ENCODE peak calls at places on chromosomes 13 and 19, in nine cellular contexts. One of them, this sample, is unnamed.

GRCh38 chr19:28292822-28293500 is 920.0 kb downstream of the UQCRFS1 start:
- DNase-seq in body of pancreas: no peak
- DNase-seq in astrocyte of the cerebellum: no peak
- DNase-seq in IMR-90: no peak
- DNase-seq in HFF-Myc: no peak
- DNase-seq in left ventricle myocardium inferior: no peak
- DNase-seq in choroid plexus epithelial cell: no peak
- DNase-seq in WERI-Rb-1: no peak
- DNase-seq in AG04450: no peak
- DNase-seq in this sample: no peak

GRCh38 chr13:106276876-106277275 is 258.6 kb downstream of the EFNB2 start:
- DNase-seq in choroid plexus epithelial cell: no peak
- DNase-seq in AG04450: no peak
- DNase-seq in left ventricle myocardium inferior: no peak
- DNase-seq in body of pancreas: no peak
- DNase-seq in astrocyte of the cerebellum: peak
- DNase-seq in HFF-Myc: no peak
- DNase-seq in IMR-90: peak
- DNase-seq in WERI-Rb-1: no peak
- DNase-seq in this sample: peak

GRCh38 chr13:27076411-27076810 is 95.2 kb downstream of the USP12 start:
- DNase-seq in HFF-Myc: no peak
- DNase-seq in left ventricle myocardium inferior: no peak
- DNase-seq in body of pancreas: no peak
- DNase-seq in WERI-Rb-1: no peak
- DNase-seq in IMR-90: peak
- DNase-seq in astrocyte of the cerebellum: no peak
- DNase-seq in AG04450: no peak
- DNase-seq in choroid plexus epithelial cell: peak
- DNase-seq in this sample: no peak

GRCh38 chr19:18712981-18713380 is 29.5 kb downstream of the CRTC1 start:
- DNase-seq in astrocyte of the cerebellum: no peak
- DNase-seq in WERI-Rb-1: no peak
- DNase-seq in left ventricle myocardium inferior: no peak
- DNase-seq in body of pancreas: no peak
- DNase-seq in AG04450: no peak
- DNase-seq in IMR-90: peak
- DNase-seq in choroid plexus epithelial cell: peak
- DNase-seq in HFF-Myc: no peak
- DNase-seq in this sample: peak

GRCh38 chr19:45952691-45953505 is 20.8 kb downstream of the NOVA2 start:
- DNase-seq in left ventricle myocardium inferior: peak
- DNase-seq in IMR-90: peak
- DNase-seq in HFF-Myc: peak
- DNase-seq in astrocyte of the cerebellum: peak
- DNase-seq in body of pancreas: peak
- DNase-seq in AG04450: peak
- DNase-seq in choroid plexus epithelial cell: peak
- DNase-seq in WERI-Rb-1: peak
- DNase-seq in this sample: peak

GRCh38 chr19:39831679-39832078 is 2.3 kb downstream of the DYRK1B start:
- DNase-seq in WERI-Rb-1: no peak
- DNase-seq in IMR-90: no peak
- DNase-seq in AG04450: no peak
- DNase-seq in left ventricle myocardium inferior: no peak
- DNase-seq in choroid plexus epithelial cell: no peak
- DNase-seq in body of pancreas: no peak
- DNase-seq in astrocyte of the cerebellum: no peak
- DNase-seq in HFF-Myc: no peak
- DNase-seq in this sample: no peak

GRCh38 chr19:35030257-35031071 is at the start of gene SCN1B:
- DNase-seq in choroid plexus epithelial cell: peak
- DNase-seq in body of pancreas: peak
- DNase-seq in HFF-Myc: no peak
- DNase-seq in left ventricle myocardium inferior: peak
- DNase-seq in astrocyte of the cerebellum: no peak
- DNase-seq in WERI-Rb-1: peak
- DNase-seq in IMR-90: peak
- DNase-seq in AG04450: no peak
- DNase-seq in this sample: peak

GRCh38 chr19:4723465-4724251 is at the start of gene DPP9:
- DNase-seq in astrocyte of the cerebellum: peak
- DNase-seq in left ventricle myocardium inferior: peak
- DNase-seq in HFF-Myc: peak
- DNase-seq in body of pancreas: peak
- DNase-seq in choroid plexus epithelial cell: peak
- DNase-seq in WERI-Rb-1: peak
- DNase-seq in AG04450: peak
- DNase-seq in IMR-90: peak
- DNase-seq in this sample: peak

GRCh38 chr13:101811881-101812280 is 359.4 kb downstream of the ITGBL1 start:
- DNase-seq in WERI-Rb-1: no peak
- DNase-seq in left ventricle myocardium inferior: no peak
- DNase-seq in HFF-Myc: no peak
- DNase-seq in body of pancreas: no peak
- DNase-seq in choroid plexus epithelial cell: no peak
- DNase-seq in AG04450: no peak
- DNase-seq in IMR-90: no peak
- DNase-seq in astrocyte of the cerebellum: no peak
- DNase-seq in this sample: no peak

GRCh38 chr13:38264363-38265134 is 85.1 kb upstream of the UFM1 start:
- DNase-seq in IMR-90: no peak
- DNase-seq in body of pancreas: no peak
- DNase-seq in left ventricle myocardium inferior: no peak
- DNase-seq in HFF-Myc: no peak
- DNase-seq in WERI-Rb-1: no peak
- DNase-seq in AG04450: no peak
- DNase-seq in astrocyte of the cerebellum: no peak
- DNase-seq in choroid plexus epithelial cell: no peak
- DNase-seq in this sample: no peak

GRCh38 chr13:30366083-30366482 is 56.2 kb upstream of the UBE2L5 start:
- DNase-seq in HFF-Myc: no peak
- DNase-seq in WERI-Rb-1: no peak
- DNase-seq in body of pancreas: no peak
- DNase-seq in AG04450: no peak
- DNase-seq in astrocyte of the cerebellum: no peak
- DNase-seq in IMR-90: no peak
- DNase-seq in choroid plexus epithelial cell: no peak
- DNase-seq in left ventricle myocardium inferior: no peak
- DNase-seq in this sample: no peak

GRCh38 chr19:17902701-17903100 is 30.1 kb upstream of the CCDC124 start:
- DNase-seq in AG04450: peak
- DNase-seq in body of pancreas: no peak
- DNase-seq in HFF-Myc: peak
- DNase-seq in left ventricle myocardium inferior: no peak
- DNase-seq in IMR-90: peak
- DNase-seq in WERI-Rb-1: peak
- DNase-seq in astrocyte of the cerebellum: peak
- DNase-seq in choroid plexus epithelial cell: peak
- DNase-seq in this sample: peak

GRCh38 chr13:86765462-86765861 is 905.7 kb upstream of the SLITRK5 start:
- DNase-seq in WERI-Rb-1: no peak
- DNase-seq in HFF-Myc: no peak
- DNase-seq in body of pancreas: no peak
- DNase-seq in choroid plexus epithelial cell: no peak
- DNase-seq in AG04450: no peak
- DNase-seq in left ventricle myocardium inferior: no peak
- DNase-seq in IMR-90: no peak
- DNase-seq in astrocyte of the cerebellum: no peak
- DNase-seq in this sample: no peak

GRCh38 chr13:86193281-86193680 is 394.1 kb upstream of the SLITRK6 start:
- DNase-seq in astrocyte of the cerebellum: no peak
- DNase-seq in HFF-Myc: no peak
- DNase-seq in AG04450: no peak
- DNase-seq in choroid plexus epithelial cell: peak
- DNase-seq in body of pancreas: no peak
- DNase-seq in left ventricle myocardium inferior: no peak
- DNase-seq in IMR-90: no peak
- DNase-seq in WERI-Rb-1: no peak
- DNase-seq in this sample: no peak

GRCh38 chr13:45879666-45880065 is 28.1 kb upstream of the SIAH3 start:
- DNase-seq in IMR-90: no peak
- DNase-seq in astrocyte of the cerebellum: no peak
- DNase-seq in body of pancreas: no peak
- DNase-seq in choroid plexus epithelial cell: peak
- DNase-seq in left ventricle myocardium inferior: peak
- DNase-seq in WERI-Rb-1: peak
- DNase-seq in HFF-Myc: no peak
- DNase-seq in AG04450: no peak
- DNase-seq in this sample: peak

GRCh38 chr13:110416131-110416584 is 109.1 kb downstream of the COL4A2 start:
- DNase-seq in left ventricle myocardium inferior: no peak
- DNase-seq in IMR-90: peak
- DNase-seq in choroid plexus epithelial cell: peak
- DNase-seq in AG04450: no peak
- DNase-seq in HFF-Myc: no peak
- DNase-seq in body of pancreas: no peak
- DNase-seq in WERI-Rb-1: no peak
- DNase-seq in astrocyte of the cerebellum: no peak
- DNase-seq in this sample: peak

GRCh38 chr13:73193541-73193940 is 134.7 kb downstream of the KLF5 start:
- DNase-seq in WERI-Rb-1: no peak
- DNase-seq in AG04450: no peak
- DNase-seq in left ventricle myocardium inferior: no peak
- DNase-seq in body of pancreas: no peak
- DNase-seq in choroid plexus epithelial cell: peak
- DNase-seq in astrocyte of the cerebellum: no peak
- DNase-seq in IMR-90: no peak
- DNase-seq in HFF-Myc: no peak
- DNase-seq in this sample: no peak

GRCh38 chr13:73194310-73194709 is 135.5 kb downstream of the KLF5 start:
- DNase-seq in left ventricle myocardium inferior: no peak
- DNase-seq in astrocyte of the cerebellum: no peak
- DNase-seq in body of pancreas: no peak
- DNase-seq in IMR-90: no peak
- DNase-seq in WERI-Rb-1: no peak
- DNase-seq in HFF-Myc: no peak
- DNase-seq in AG04450: no peak
- DNase-seq in choroid plexus epithelial cell: no peak
- DNase-seq in this sample: no peak

GRCh38 chr13:73198888-73199497 is 140.2 kb downstream of the KLF5 start:
- DNase-seq in HFF-Myc: no peak
- DNase-seq in AG04450: no peak
- DNase-seq in IMR-90: no peak
- DNase-seq in choroid plexus epithelial cell: no peak
- DNase-seq in astrocyte of the cerebellum: no peak
- DNase-seq in left ventricle myocardium inferior: no peak
- DNase-seq in body of pancreas: no peak
- DNase-seq in WERI-Rb-1: no peak
- DNase-seq in this sample: no peak

GRCh38 chr13:73190477-73190876 is 131.7 kb downstream of the KLF5 start:
- DNase-seq in choroid plexus epithelial cell: no peak
- DNase-seq in body of pancreas: no peak
- DNase-seq in left ventricle myocardium inferior: no peak
- DNase-seq in IMR-90: no peak
- DNase-seq in AG04450: no peak
- DNase-seq in WERI-Rb-1: no peak
- DNase-seq in HFF-Myc: no peak
- DNase-seq in astrocyte of the cerebellum: no peak
- DNase-seq in this sample: no peak

GRCh38 chr13:73195091-73195490 is 136.3 kb downstream of the KLF5 start:
- DNase-seq in AG04450: no peak
- DNase-seq in WERI-Rb-1: no peak
- DNase-seq in body of pancreas: no peak
- DNase-seq in IMR-90: no peak
- DNase-seq in choroid plexus epithelial cell: no peak
- DNase-seq in astrocyte of the cerebellum: no peak
- DNase-seq in left ventricle myocardium inferior: no peak
- DNase-seq in HFF-Myc: no peak
- DNase-seq in this sample: no peak
- TF ChIP-seq CTCF in AG04450: no peak
- TF ChIP-seq CTCF in WERI-Rb-1: no peak
- TF ChIP-seq CTCF in body of pancreas: no peak
- TF ChIP-seq CTCF in IMR-90: no peak
- TF ChIP-seq CTCF in choroid plexus epithelial cell: no peak
- TF ChIP-seq CTCF in astrocyte of the cerebellum: no peak
- TF ChIP-seq CTCF in left ventricle myocardium inferior: no peak
- TF ChIP-seq CTCF in HFF-Myc: no peak
- TF ChIP-seq CTCF in this sample: no peak

DNA sequence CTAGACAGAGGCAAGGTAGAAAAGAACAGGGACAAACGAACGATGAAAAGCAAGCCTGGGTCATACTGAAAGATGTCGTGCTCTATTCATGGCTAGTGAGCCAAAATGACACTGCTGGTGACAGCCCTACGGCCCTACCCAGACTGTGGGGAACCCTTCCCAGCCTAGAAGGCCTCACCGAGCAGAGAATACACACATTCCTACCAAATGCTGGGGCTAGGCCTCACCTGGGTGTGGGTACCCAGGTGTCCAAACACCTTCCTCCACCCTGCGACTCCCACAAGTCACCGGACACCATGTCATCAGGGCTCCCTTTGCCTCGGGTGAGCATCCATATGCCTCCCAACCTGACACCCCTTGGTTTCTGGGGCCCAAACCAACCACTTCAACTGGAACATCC is 85.3 kb upstream of the DOCK9 start:
- DNase-seq in IMR-90: no peak
- DNase-seq in AG04450: no peak
- DNase-seq in body of pancreas: no peak
- DNase-seq in WERI-Rb-1: no peak
- DNase-seq in astrocyte of the cerebellum: no peak
- DNase-seq in left ventricle myocardium inferior: no peak
- DNase-seq in choroid plexus epithelial cell: no peak
- DNase-seq in HFF-Myc: no peak
- DNase-seq in this sample: no peak
- H3K4me3 ChIP-seq in IMR-90: no peak
- H3K4me3 ChIP-seq in AG04450: no peak
- H3K4me3 ChIP-seq in body of pancreas: no peak
- H3K4me3 ChIP-seq in WERI-Rb-1: no peak
- H3K4me3 ChIP-seq in astrocyte of the cerebellum: no peak
- H3K4me3 ChIP-seq in left ventricle myocardium inferior: no peak
- H3K4me3 ChIP-seq in choroid plexus epithelial cell: no peak
- H3K4me3 ChIP-seq in HFF-Myc: no peak
- H3K4me3 ChIP-seq in this sample: no peak

DNA sequence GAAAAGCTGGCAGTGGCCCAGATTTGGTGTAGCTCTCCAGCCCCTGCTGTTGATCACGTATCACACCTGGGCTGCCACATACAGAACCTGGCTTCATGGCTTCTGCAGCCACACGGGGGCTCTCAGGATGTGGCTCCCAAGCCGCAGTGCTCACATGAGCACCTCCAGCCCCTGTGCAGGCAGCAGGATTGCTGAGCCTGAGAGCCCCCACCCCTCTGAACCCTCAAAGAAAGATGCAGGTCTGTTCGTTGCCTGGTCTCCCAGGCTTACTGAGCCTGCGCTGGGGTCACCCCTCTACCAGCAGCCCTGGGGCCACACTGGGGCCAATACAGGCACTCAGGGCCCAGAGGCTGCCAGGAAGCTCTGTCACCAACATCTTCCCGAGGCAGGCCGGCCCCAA is 2.7 kb downstream of the PLEKHF1 start:
- DNase-seq in WERI-Rb-1: no peak
- DNase-seq in choroid plexus epithelial cell: no peak
- DNase-seq in left ventricle myocardium inferior: no peak
- DNase-seq in IMR-90: no peak
- DNase-seq in AG04450: no peak
- DNase-seq in HFF-Myc: no peak
- DNase-seq in astrocyte of the cerebellum: no peak
- DNase-seq in body of pancreas: no peak
- DNase-seq in this sample: no peak
- TF ChIP-seq CTCF in WERI-Rb-1: peak
- TF ChIP-seq CTCF in choroid plexus epithelial cell: no peak
- TF ChIP-seq CTCF in left ventricle myocardium inferior: peak
- TF ChIP-seq CTCF in IMR-90: no peak
- TF ChIP-seq CTCF in AG04450: no peak
- TF ChIP-seq CTCF in HFF-Myc: no peak
- TF ChIP-seq CTCF in astrocyte of the cerebellum: no peak
- TF ChIP-seq CTCF in body of pancreas: no peak
- TF ChIP-seq CTCF in this sample: no peak

GRCh38 chr13:112712451-112712881 is 22.6 kb downstream of the ATP11A start:
- DNase-seq in WERI-Rb-1: peak
- DNase-seq in AG04450: no peak
- DNase-seq in IMR-90: no peak
- DNase-seq in left ventricle myocardium inferior: no peak
- DNase-seq in HFF-Myc: no peak
- DNase-seq in astrocyte of the cerebellum: no peak
- DNase-seq in choroid plexus epithelial cell: no peak
- DNase-seq in body of pancreas: no peak
- DNase-seq in this sample: no peak
- H3K4me3 ChIP-seq in WERI-Rb-1: no peak
- H3K4me3 ChIP-seq in AG04450: no peak
- H3K4me3 ChIP-seq in IMR-90: no peak
- H3K4me3 ChIP-seq in left ventricle myocardium inferior: peak
- H3K4me3 ChIP-seq in HFF-Myc: no peak
- H3K4me3 ChIP-seq in astrocyte of the cerebellum: no peak
- H3K4me3 ChIP-seq in choroid plexus epithelial cell: no peak
- H3K4me3 ChIP-seq in body of pancreas: no peak
- H3K4me3 ChIP-seq in this sample: no peak

This sample was measured in fibroblast of mammary gland.